ENCODE peak calls at places on chromosomes 13 and 19, in four cellular contexts. S is neural crest cell, R is uterus, J is foreskin keratinocyte. D is an unnamed sample.

GRCh38 chr19:40270362-40271089 is 14.6 kb downstream of the AKT2 start:
- DNase-seq in S (no peak), R (no peak), J (no peak), D (no peak)

GRCh38 chr19:15292140-15292539 is 40.2 kb downstream of the BRD4 start:
- DNase-seq in S (no peak), R (no peak), J (no peak), D (no peak)

GRCh38 chr19:40229484-40229883 is 3.0 kb upstream of the CCNP start:
- DNase-seq in S (no peak), R (no peak), J (no peak), D (no peak)

GRCh38 chr13:104943331-104943730 is 1592.1 kb downstream of the EFNB2 start:
- DNase-seq in S (no peak), R (no peak), J (no peak), D (no peak)

GRCh38 chr13:62653371-62653770 is 1237.7 kb upstream of the PCDH20 start:
- DNase-seq in S (no peak), R (no peak), J (no peak), D (no peak)

GRCh38 chr13:102798653-102799543 is at the start of the genes BIVM and POGLUT2:
- DNase-seq in S (peak), R (peak), J (peak), D (peak)

GRCh38 chr19:16367269-16367683 is 42.6 kb downstream of the KLF2 start:
- DNase-seq in S (no peak), R (no peak), J (no peak), D (no peak)

GRCh38 chr13:41004875-41005693 is 14.0 kb downstream of the ELF1 start:
- DNase-seq in S (no peak), R (no peak), J (no peak), D (no peak)

GRCh38 chr19:48777720-48778119 is 22.4 kb downstream of the FGF21 start:
- DNase-seq in S (no peak), R (no peak), J (no peak), D (no peak)

GRCh38 chr19:48772503-48772953 is 17.2 kb downstream of the FGF21 start:
- DNase-seq in S (no peak), R (no peak), J (no peak), D (no peak)

GRCh38 chr19:48780684-48781391 is 25.5 kb downstream of the FGF21 start:
- DNase-seq in S (no peak), R (peak), J (no peak), D (no peak)

GRCh38 chr19:48779636-48780035 is 24.3 kb downstream of the FGF21 start:
- DNase-seq in S (no peak), R (no peak), J (no peak), D (no peak)

DNA sequence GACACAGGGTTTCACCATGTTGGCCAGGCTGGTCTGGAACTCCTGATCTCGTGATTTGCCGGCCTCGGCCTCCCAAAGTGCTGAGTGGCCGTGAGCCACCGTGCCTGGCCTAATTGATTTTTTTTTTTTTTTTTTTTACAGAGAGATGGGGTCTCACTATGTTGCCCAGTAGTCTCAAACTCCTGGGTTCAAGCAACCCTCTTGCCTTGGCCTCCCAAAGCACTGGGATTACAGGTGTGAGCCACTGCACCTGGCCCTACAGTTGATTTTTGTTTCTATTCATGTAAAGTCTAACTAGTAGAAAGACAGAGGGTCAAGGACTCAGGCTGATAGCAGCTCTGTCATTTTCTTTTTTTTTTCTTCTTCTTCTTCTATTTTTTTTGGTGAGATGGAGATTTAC is 21.8 kb downstream of the FGF21 start:
- DNase-seq in S (no peak), R (no peak), J (no peak), D (no peak)
- TF ChIP-seq CTCF in S (no peak), R (no peak), J (no peak), D (no peak)

GRCh38 chr19:46220038-46220615 is 9.4 kb upstream of the IGFL1 start:
- DNase-seq in S (no peak), R (no peak), J (no peak), D (no peak)

GRCh38 chr19:46217476-46217875 is 12.1 kb upstream of the IGFL1 start:
- DNase-seq in S (no peak), R (no peak), J (no peak), D (no peak)

GRCh38 chr19:46221152-46221551 is 8.4 kb upstream of the IGFL1 start:
- DNase-seq in S (no peak), R (no peak), J (no peak), D (no peak)

GRCh38 chr19:46216612-46217011 is 12.9 kb upstream of the IGFL1 start:
- DNase-seq in S (no peak), R (no peak), J (no peak), D (no peak)

DNA sequence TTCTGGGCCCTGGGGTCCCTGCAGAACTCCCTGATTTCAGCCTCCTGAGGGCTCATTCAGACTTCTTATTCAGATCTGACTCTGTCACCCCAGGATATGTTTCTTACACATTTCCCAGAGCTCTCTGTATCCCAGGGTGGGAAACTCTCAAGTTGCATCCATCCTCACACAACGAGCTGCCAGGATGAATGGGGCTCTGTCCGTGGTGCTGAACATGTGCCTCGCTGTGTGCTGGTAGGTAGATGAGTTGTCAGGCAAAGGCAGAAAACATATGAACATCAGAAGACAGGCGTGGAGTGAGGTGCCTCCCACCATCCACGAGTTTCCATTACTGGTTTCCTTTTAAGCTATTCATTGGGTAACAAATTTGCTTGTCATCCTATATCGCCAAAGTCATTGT is 11.4 kb upstream of the IGFL1 start:
- DNase-seq in S (peak), R (no peak), J (no peak), D (no peak)
- TF ChIP-seq CTCF in S (no peak), R (no peak), J (no peak), D (no peak)

GRCh38 chr13:109790951-109791605 is 4.7 kb upstream of the IRS2 start:
- DNase-seq in S (peak), R (no peak), J (no peak), D (no peak)
- TF ChIP-seq CTCF in S (peak), R (no peak), J (peak), D (no peak)

GRCh38 chr13:90868321-90868920 is 479.1 kb upstream of the MIR17HG start:
- DNase-seq in S (peak), R (no peak), J (no peak), D (no peak)
- TF ChIP-seq CTCF in S (peak), R (no peak), J (peak), D (no peak)

GRCh38 chr19:11587302-11587972 is 9.8 kb upstream of the ZNF627 start:
- DNase-seq in S (peak), R (peak), J (no peak), D (peak)

GRCh38 chr19:11594084-11594483 is 3.2 kb upstream of the ZNF627 start:
- DNase-seq in S (no peak), R (no peak), J (no peak), D (no peak)

DNA sequence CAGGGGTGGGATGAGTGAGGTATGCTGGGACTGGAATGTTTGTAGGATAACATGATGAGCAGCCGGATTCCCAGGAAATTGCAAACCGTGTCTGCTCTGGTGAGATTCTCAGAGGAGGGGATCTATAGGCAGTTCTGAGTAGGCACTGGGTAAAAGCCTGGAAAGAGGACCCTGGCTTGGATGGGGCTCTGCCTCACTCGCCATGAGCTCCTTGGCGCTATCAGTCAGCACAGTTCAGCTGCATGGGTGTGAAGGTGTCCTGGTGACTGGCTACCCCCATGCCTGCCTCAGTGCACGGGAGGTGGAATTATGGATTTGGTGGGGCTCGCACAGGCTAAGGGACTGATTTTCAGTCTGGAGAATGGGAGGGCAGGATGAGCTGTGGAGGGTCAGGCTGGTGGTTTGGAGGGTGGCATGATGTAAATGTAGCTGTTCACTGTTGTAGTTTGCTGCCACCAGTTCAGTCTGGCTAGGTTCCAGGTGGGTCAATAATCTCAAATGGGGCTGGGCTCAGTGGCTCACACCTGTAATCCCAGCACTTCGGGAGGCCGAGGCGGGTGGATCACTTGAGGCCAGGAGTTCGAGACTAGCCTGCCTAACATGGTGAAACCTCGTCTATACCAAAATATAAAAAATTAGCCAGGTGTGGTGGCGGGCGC is 9.2 kb upstream of the ZNF627 start:
- DNase-seq in S (no peak), R (no peak), J (no peak), D (no peak)
- TF ChIP-seq CTCF in S (peak), R (no peak), J (no peak), D (no peak)

GRCh38 chr19:41808663-41809566 is 12.5 kb downstream of the CEACAM3 start:
- DNase-seq in S (no peak), R (no peak), J (no peak), D (no peak)

GRCh38 chr19:41811036-41811435 is 14.6 kb downstream of the CEACAM3 start:
- DNase-seq in S (no peak), R (no peak), J (no peak), D (no peak)

GRCh38 chr19:41810301-41810700 is 13.9 kb downstream of the CEACAM3 start:
- DNase-seq in S (no peak), R (no peak), J (no peak), D (no peak)

GRCh38 chr19:41813911-41814310 is 17.5 kb downstream of the CEACAM3 start:
- DNase-seq in S (no peak), R (no peak), J (no peak), D (no peak)

GRCh38 chr19:41811981-41812380 is 15.6 kb downstream of the CEACAM3 start:
- DNase-seq in S (no peak), R (no peak), J (no peak), D (no peak)
- TF ChIP-seq CTCF in S (no peak), R (no peak), J (no peak), D (no peak)

GRCh38 chr19:3250675-3251074 is 26.2 kb downstream of the CELF5 start:
- DNase-seq in S (no peak), R (no peak), J (no peak), D (no peak)
- TF ChIP-seq CTCF in S (peak), R (no peak), J (peak), D (no peak)

DNA sequence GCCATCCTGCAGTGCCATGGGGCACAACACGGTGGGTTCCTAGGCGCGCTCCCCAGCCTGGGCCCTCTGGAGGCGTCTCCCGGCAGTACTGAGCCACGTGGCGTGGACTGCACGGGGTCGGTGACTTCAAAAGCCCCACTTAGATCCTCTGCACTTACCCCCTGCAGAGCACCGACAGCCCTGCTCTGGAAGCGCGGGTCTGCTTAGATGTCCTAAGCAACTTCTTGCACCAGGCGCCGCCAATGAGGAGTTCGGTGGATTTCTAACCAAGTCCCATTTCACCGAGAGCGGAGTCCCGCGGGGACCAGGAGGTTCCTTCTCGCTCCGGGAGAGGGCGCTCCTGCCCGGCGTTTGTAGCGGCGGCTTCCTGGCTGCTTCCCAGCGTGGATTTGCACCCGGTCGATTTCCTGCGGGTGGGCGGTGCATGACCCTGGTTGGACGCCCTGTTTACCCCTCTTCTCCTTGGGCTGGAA is 25.2 kb upstream of the ZNF845 start:
- DNase-seq in S (peak), R (no peak), J (no peak), D (no peak)
- TF ChIP-seq CTCF in S (peak), R (peak), J (peak), D (no peak)

GRCh38 chr19:49168421-49168820 is 10.8 kb downstream of the TRPM4 start:
- DNase-seq in S (no peak), R (no peak), J (no peak), D (no peak)

GRCh38 chr19:49161987-49162386 is 4.4 kb downstream of the TRPM4 start:
- DNase-seq in S (no peak), R (no peak), J (no peak), D (no peak)

GRCh38 chr19:49167857-49168409 is 10.3 kb downstream of the TRPM4 start:
- DNase-seq in S (no peak), R (no peak), J (no peak), D (no peak)

GRCh38 chr19:49165111-49165750 is 7.6 kb downstream of the TRPM4 start:
- DNase-seq in S (no peak), R (no peak), J (no peak), D (no peak)

DNA sequence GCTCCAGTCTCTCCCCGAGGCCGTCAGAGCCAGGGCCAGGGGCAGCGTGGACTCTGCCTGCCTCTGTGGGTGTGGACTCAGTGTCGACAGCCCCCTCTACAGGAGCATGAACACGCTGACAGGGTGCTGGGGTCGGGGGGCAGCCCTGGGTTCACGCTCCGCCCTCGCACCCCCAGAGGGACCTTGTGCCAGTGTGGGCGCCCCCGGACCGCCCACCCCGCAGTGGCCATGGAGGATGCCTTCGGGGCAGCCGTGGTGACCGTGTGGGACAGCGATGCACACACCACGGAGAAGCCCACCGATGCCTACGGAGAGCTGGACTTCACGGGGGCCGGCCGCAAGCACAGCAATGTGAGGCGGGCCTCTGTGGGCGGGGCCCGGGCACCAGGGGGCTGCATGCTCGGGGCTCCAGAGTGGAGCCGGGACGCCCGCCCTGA is 8.3 kb downstream of the TRPM4 start:
- DNase-seq in S (no peak), R (no peak), J (no peak), D (no peak)
- TF ChIP-seq CTCF in S (no peak), R (no peak), J (no peak), D (no peak)

GRCh38 chr13:55302568-55302967 is 1838.2 kb upstream of the PRR20A start:
- DNase-seq in S (no peak), R (no peak), J (no peak), D (no peak)
- TF ChIP-seq CTCF in S (no peak), R (no peak), J (no peak), D (no peak)